ENCODE peak calls at places on chromosomes 6 and 20, in five cellular contexts. C is heart right ventricle; E is CD8-positive, alpha-beta memory T cell; D is esophagus squamous epithelium; K is iPS DF 6.9. N is an unnamed sample.

GRCh38 chr6:43990627-43991619 is 136.3 kb downstream of the MRPL14 start:
- DNase-seq in C (no peak), E (no peak), D (no peak), K (no peak), N (peak; percentile 35)

GRCh38 chr20:61529354-61529753 is 277.3 kb downstream of the CDH4 start:
- DNase-seq in C (no peak), E (no peak), D (no peak), K (no peak), N (no peak)

GRCh38 chr20:2816583-2817340 is 598 bp downstream of the TMEM239 start:
- DNase-seq in C (no peak), E (no peak), D (no peak), K (no peak), N (peak; percentile 59)

GRCh38 chr6:131377112-131377511 is 195.9 kb upstream of the ARG1 start:
- DNase-seq in C (no peak), E (no peak), D (no peak), K (no peak), N (no peak)

GRCh38 chr20:5402903-5403531 is 86.3 kb upstream of the PROKR2 start:
- DNase-seq in C (no peak), E (no peak), D (no peak), K (peak; percentile 35), N (no peak)

GRCh38 chr20:5356921-5357320 is 40.2 kb upstream of the PROKR2 start:
- DNase-seq in C (no peak), E (no peak), D (no peak), K (no peak), N (no peak)

GRCh38 chr20:62891111-62891510 is 29.5 kb upstream of the TCFL5 start:
- DNase-seq in C (no peak), E (peak; percentile 51), D (no peak), K (no peak), N (no peak)

GRCh38 chr6:105608393-105608705 is 205.5 kb upstream of the PREP start:
- DNase-seq in C (no peak), E (no peak), D (no peak), K (no peak), N (no peak)

GRCh38 chr6:50249493-50249892 is 199.8 kb upstream of the DEFB112 start:
- DNase-seq in C (no peak), E (no peak), D (no peak), K (no peak), N (no peak)

DNA sequence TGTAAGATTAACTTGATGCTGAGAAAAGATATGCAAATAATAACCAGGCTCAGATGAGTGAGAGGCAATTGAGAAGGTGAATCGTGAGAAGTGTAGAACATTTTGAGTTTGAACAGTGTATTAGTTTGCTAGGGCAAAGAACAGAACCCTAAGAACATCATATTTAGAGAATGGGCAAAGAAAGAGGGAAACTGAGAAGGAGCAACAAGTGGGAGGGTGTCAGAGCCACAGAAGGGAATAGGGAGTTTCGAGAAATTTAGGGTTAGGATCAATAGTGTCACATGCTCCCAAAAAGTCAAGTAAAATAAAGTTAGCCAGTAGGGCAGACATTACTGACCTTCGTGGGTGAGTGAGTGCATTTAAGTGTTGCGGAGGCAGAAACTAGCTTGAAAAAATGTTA is 5.5 kb upstream of the FAXC start:
- DNase-seq in C (no peak), E (no peak), D (no peak), K (no peak), N (no peak)
- H3K9me3 ChIP-seq in C (no peaks in the 10 kb centered on the region), E (no peaks in the 10 kb centered on the region), D (no peaks in the 10 kb centered on the region), K (no peaks in the 10 kb centered on the region), N (no peaks in the 10 kb centered on the region)

GRCh38 chr20:59666586-59666985 is 62.2 kb downstream of the PHACTR3 start:
- DNase-seq in C (no peak), E (no peak), D (no peak), K (no peak), N (no peak)

GRCh38 chr20:59667981-59668515 is 63.7 kb downstream of the PHACTR3 start:
- DNase-seq in C (no peak), E (no peak), D (no peak), K (no peak), N (no peak)

GRCh38 chr20:59665656-59666555 is 61.6 kb downstream of the PHACTR3 start:
- DNase-seq in C (no peak), E (no peak), D (no peak), K (no peak), N (no peak)

GRCh38 chr20:59668926-59669325 is 64.6 kb downstream of the PHACTR3 start:
- DNase-seq in C (no peak), E (no peak), D (no peak), K (no peak), N (no peak)

DNA sequence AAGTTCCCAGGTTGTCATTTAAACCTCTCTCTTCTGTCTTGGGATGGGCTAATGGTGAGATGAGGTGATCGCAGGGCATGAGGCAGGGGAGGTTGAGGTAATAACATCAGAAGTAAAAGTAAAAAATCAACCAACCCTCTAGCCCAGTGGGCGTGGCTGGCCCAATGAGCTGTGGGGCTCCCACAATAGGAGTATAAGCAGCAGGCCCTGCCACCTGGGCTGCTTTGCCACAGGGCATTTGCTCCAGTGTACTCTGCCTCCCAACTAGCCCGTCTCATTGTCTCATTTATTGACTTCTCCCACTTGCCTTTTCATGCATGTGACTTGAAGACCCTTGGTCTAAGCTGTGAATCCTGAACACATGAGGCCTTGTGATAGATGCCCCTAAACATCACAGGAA is 62.8 kb downstream of the PHACTR3 start:
- DNase-seq in C (no peak), E (no peak), D (no peak), K (no peak), N (no peak)
- H3K9me3 ChIP-seq in C (no peaks in the 10 kb centered on the region), E (no peaks in the 10 kb centered on the region), D (no peaks in the 10 kb centered on the region), K (peaks cover 44% of the 10 kb centered on the region), N (no peaks in the 10 kb centered on the region)

GRCh38 chr20:46995561-46996142 is 101.0 kb downstream of the EYA2 start:
- DNase-seq in C (no peak), E (no peak), D (no peak), K (no peak), N (no peak)

GRCh38 chr20:46991850-46992639 is 97.4 kb downstream of the EYA2 start:
- DNase-seq in C (no peak), E (no peak), D (no peak), K (no peak), N (no peak)

GRCh38 chr20:46992640-46993035 is 98.0 kb downstream of the EYA2 start:
- DNase-seq in C (no peak), E (no peak), D (no peak), K (no peak), N (no peak)

GRCh38 chr20:46994341-46994740 is 99.7 kb downstream of the EYA2 start:
- DNase-seq in C (no peak), E (no peak), D (no peak), K (no peak), N (no peak)

DNA sequence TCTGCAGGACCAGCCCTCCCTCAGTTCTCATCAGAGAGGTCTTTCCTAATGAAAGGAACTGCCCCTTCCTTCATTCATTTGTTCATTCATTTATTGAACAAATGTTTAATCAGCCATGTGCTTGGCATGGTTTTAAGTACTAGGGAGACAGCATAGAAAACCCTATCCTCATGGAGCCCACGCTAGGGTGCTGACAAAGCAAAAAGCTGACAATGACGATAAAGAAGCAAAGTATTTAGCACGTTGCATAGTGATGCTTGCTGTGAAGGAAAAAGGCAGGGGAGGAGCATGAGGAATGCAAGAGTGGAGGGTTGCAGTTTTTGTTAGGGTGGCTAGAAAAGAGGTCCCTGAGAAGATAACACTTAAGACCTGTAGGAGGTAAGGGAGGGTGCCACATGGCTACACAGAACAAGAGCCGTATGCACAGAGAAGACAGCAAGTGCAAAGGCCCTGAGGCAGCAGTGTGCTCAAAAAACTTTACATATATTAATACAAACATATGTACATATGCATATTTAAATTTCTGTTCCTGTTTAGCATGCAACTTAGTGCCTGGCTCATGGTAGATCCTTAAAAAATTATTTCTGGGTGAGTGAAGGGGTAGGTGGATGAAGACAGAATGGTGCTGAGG is 98.9 kb downstream of the EYA2 start:
- DNase-seq in C (no peak), E (no peak), D (no peak), K (no peak), N (no peak)
- H3K9me3 ChIP-seq in C (no peaks in the 10 kb centered on the region), E (no peaks in the 10 kb centered on the region), D (no peaks in the 10 kb centered on the region), K (no peaks in the 10 kb centered on the region), N (no peaks in the 10 kb centered on the region)

DNA sequence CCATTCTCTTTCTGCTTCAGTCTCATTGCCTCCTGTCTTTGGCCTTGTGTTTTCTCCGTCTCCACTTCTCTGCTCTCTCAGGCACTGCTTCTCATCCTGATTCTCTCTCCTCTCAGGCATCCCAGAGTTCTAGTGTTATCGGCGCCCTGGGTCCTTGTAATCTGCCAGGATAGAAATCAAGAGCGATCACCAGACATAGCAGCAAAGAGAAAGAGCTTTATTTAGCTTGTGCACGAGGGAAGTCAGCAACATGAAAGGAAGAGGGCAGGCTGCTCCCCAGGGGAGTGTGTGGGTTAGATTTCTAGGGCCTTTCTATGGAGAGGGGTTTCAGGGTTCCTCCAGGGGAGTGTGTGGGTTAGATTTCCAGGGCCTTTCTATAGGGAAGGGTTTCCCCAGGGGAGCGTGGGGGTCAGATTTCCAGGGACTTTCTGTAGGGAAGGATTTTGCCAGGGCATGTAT is 32.5 kb downstream of the SUN5 start:
- DNase-seq in C (no peak), E (peak; percentile 68), D (no peak), K (no peak), N (no peak)
- H3K9me3 ChIP-seq in C (no peaks in the 10 kb centered on the region), E (peaks cover 6% of the 10 kb centered on the region), D (no peaks in the 10 kb centered on the region), K (no peaks in the 10 kb centered on the region), N (no peaks in the 10 kb centered on the region)

GRCh38 chr20:46407671-46407996 is 1.2 kb upstream of the ELMO2 start:
- DNase-seq in C (no peak), E (no peak), D (no peak), K (no peak), N (no peak)
- H3K9me3 ChIP-seq in C (no peaks in the 10 kb centered on the region), E (no peaks in the 10 kb centered on the region), D (no peaks in the 10 kb centered on the region), K (no peaks in the 10 kb centered on the region), N (no peaks in the 10 kb centered on the region)

GRCh38 chr20:59648720-59649119 is 44.4 kb downstream of the PHACTR3 start:
- DNase-seq in C (no peak), E (no peak), D (no peak), K (no peak), N (no peak)

GRCh38 chr20:59650418-59650817 is 46.1 kb downstream of the PHACTR3 start:
- DNase-seq in C (no peak), E (no peak), D (no peak), K (no peak), N (no peak)

GRCh38 chr20:59656417-59656816 is 52.1 kb downstream of the PHACTR3 start:
- DNase-seq in C (no peak), E (no peak), D (no peak), K (no peak), N (no peak)

GRCh38 chr20:59647271-59647670 is 42.9 kb downstream of the PHACTR3 start:
- DNase-seq in C (no peak), E (no peak), D (no peak), K (no peak), N (no peak)

GRCh38 chr20:59652381-59652780 is 48.0 kb downstream of the PHACTR3 start:
- DNase-seq in C (no peak), E (no peak), D (no peak), K (no peak), N (no peak)
- H3K9me3 ChIP-seq in C (peaks cover 9% of the 10 kb centered on the region), E (no peaks in the 10 kb centered on the region), D (peaks cover 7% of the 10 kb centered on the region), K (peaks cover 5% of the 10 kb centered on the region), N (peaks cover 5% of the 10 kb centered on the region)

GRCh38 chr20:39661833-39662232 is 699.7 kb downstream of the DHX35 start:
- DNase-seq in C (no peak), E (no peak), D (no peak), K (no peak), N (no peak)

GRCh38 chr20:39660251-39660650 is 698.1 kb downstream of the DHX35 start:
- DNase-seq in C (no peak), E (no peak), D (no peak), K (no peak), N (no peak)

GRCh38 chr20:39659010-39659409 is 696.9 kb downstream of the DHX35 start:
- DNase-seq in C (no peak), E (no peak), D (no peak), K (no peak), N (no peak)

GRCh38 chr20:39660965-39661364 is 698.8 kb downstream of the DHX35 start:
- DNase-seq in C (no peak), E (no peak), D (no peak), K (no peak), N (no peak)
- H3K9me3 ChIP-seq in C (no peaks in the 10 kb centered on the region), E (no peaks in the 10 kb centered on the region), D (no peaks in the 10 kb centered on the region), K (no peaks in the 10 kb centered on the region), N (no peaks in the 10 kb centered on the region)